ENCODE peak calls at places on chromosomes 13 and 19, in four cellular contexts. W, D, T and E are unnamed samples.

GRCh38 chr13:109255457-109255856 is 530.9 kb downstream of the IRS2 start:
- DNase-seq in W (no peak), D (no peak), T (no peak), E (no peak)

GRCh38 chr13:71618154-71618553 is 248.8 kb downstream of the DACH1 start:
- DNase-seq in W (no peak), D (no peak), T (no peak), E (no peak)

GRCh38 chr19:17721821-17722220 is 2.5 kb downstream of the MAP1S start:
- DNase-seq in W (no peak), D (no peak), T (peak; percentile 47), E (no peak)

GRCh38 chr19:29507081-29507860 is 18.5 kb upstream of the VSTM2B start:
- DNase-seq in W (peak; percentile 7), D (no peak), T (no peak), E (no peak)

GRCh38 chr13:106518535-106518934 is 16.9 kb downstream of the EFNB2 start:
- DNase-seq in W (no peak), D (no peak), T (no peak), E (no peak)

GRCh38 chr19:14554382-14554812 is 17.5 kb downstream of the NDUFB7 start:
- DNase-seq in W (no peak), D (no peak), T (no peak), E (peak; percentile 67)

GRCh38 chr19:3324405-3324856 is 42.0 kb upstream of the NFIC start:
- DNase-seq in W (peak; percentile 59), D (peak; percentile 63), T (peak; percentile 13), E (no peak)

GRCh38 chr13:25232937-25233515 is 54.3 kb downstream of the MTMR6 start:
- DNase-seq in W (no peak), D (no peak), T (peak; percentile 20), E (no peak)

GRCh38 chr13:113635048-113635420 is 23.0 kb downstream of the ATP4B start:
- DNase-seq in W (no peak), D (no peak), T (no peak), E (no peak)

GRCh38 chr13:104015646-104016396 is 949.6 kb upstream of the SLC10A2 start:
- DNase-seq in W (no peak), D (no peak), T (peak; percentile 26), E (no peak)

GRCh38 chr13:53848546-53848945 is 819.9 kb downstream of the OLFM4 start:
- DNase-seq in W (no peak), D (no peak), T (no peak), E (no peak)

GRCh38 chr13:111861766-111862366 is 205.1 kb upstream of the SOX1 start:
- DNase-seq in W (no peak), D (no peak), T (no peak), E (no peak)